ENCODE peak calls at places on chromosomes 3 and 15, in seven cellular contexts. X, U, W, C, H, D and K are unnamed samples.

GRCh38 chr3:197487911-197488391 is 67.8 kb downstream of the BDH1 start:
- DNase-seq in C (peak; percentile 79), H (no peak), U (peak; percentile 13), D (peak; percentile 99), X (peak; percentile 50), W (peak; percentile 98), K (peak; percentile 95)

GRCh38 chr3:58167431-58168351 is 43.1 kb downstream of the DNASE1L3 start:
- DNase-seq in C (peak; percentile 54), X (peak; percentile 68), H (no peak), W (peak; percentile 64), D (peak; percentile 79), U (no peak), K (no peak)

GRCh38 chr3:33681667-33682066 is 36.4 kb downstream of the CLASP2 start:
- DNase-seq in W (no peak), U (no peak), H (no peak), C (no peak), D (no peak), X (no peak), K (no peak)

GRCh38 chr3:49346797-49347251 is 7.0 kb upstream of the USP4 start:
- DNase-seq in C (no peak), W (no peak), H (no peak), X (no peak), D (no peak), U (no peak), K (no peak)

GRCh38 chr3:185335799-185336198 is 27.1 kb upstream of the MAP3K13 start:
- DNase-seq in D (peak; percentile 73), C (no peak), W (peak; percentile 36), X (no peak), U (no peak), H (no peak), K (no peak)

GRCh38 chr15:45134682-45135604 is 5.1 kb downstream of the DUOX1 start:
- DNase-seq in W (no peak), D (no peak), C (no peak), U (no peak), X (no peak), H (peak; percentile 71), K (no peak)

GRCh38 chr15:61038387-61038786 is 190.7 kb downstream of the RORA start:
- DNase-seq in W (peak; percentile 85), D (peak; percentile 90), H (no peak), U (no peak), X (no peak), C (peak; percentile 63), K (no peak)

GRCh38 chr15:22883196-22883595 is 44.7 kb downstream of the NIPA2 start:
- DNase-seq in D (no peak), H (no peak), X (no peak), U (no peak), C (no peak), W (no peak), K (no peak)

GRCh38 chr15:70829366-70830166 is 24.4 kb downstream of the LARP6 start:
- DNase-seq in W (no peak), U (no peak), C (no peak), H (no peak), D (no peak), X (no peak), K (no peak)

GRCh38 chr15:50783895-50784294 is 18.4 kb upstream of the SPPL2A start:
- DNase-seq in U (no peak), D (no peak), X (no peak), H (no peak), W (no peak), C (no peak), K (no peak)
- H3K4me3 ChIP-seq in U (no peak overlapping the region), D (no peak overlapping the region), X (no peak overlapping the region), H (no peak overlapping the region), W (no peak overlapping the region), C (no peak overlapping the region), K (no peak overlapping the region)

GRCh38 chr3:119319311-119319710 is 25.1 kb downstream of the ARHGAP31 start:
- DNase-seq in C (no peak), X (no peak), U (no peak), D (no peak), H (no peak), W (no peak), K (no peak)
- TF ChIP-seq CTCF in C (no peak), X (no peak), U (no peak), D (no peak), H (no peak), W (no peak), K (no peak)

GRCh38 chr3:89155811-89156210 is 48.4 kb downstream of the EPHA3 start:
- DNase-seq in D (no peak), U (no peak), C (no peak), X (no peak), H (no peak), W (no peak), K (no peak)
- H3K4me3 ChIP-seq in D (no peak overlapping the region), U (no peak overlapping the region), C (no peak overlapping the region), X (peak overlapping the region; percentile 22), H (no peak overlapping the region), W (no peak overlapping the region), K (no peak overlapping the region)

DNA sequence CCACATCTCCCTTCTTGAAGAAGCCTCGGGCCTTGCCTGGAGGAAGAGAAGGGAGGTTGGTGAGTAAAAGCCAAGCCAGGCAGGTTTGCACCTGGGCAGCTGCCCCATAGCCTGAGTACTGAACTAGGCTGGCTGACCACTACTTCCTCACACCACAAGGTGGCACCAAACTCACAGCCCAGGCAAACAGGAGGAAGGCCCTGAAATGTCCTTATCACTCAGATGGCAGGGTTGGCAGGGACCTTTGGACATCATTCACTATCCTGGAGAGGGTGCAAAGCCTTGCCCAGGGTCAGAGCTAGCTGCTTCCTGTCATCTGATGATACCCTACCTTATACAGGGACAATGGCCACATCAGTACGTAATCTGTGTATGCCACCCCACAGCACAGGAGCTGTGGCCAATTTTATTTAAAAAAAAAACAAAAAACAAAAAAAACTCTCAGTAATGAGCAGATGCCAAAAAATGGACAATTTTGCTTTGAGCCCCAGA is 2.2 kb upstream of the GRAMD2A start:
- DNase-seq in U (no peak), C (peak; percentile 79), W (peak; percentile 73), X (peak; percentile 76), H (peak; percentile 82), D (peak; percentile 81), K (no peak)
- TF ChIP-seq CTCF in U (peak; percentile 91), C (peak; percentile 95), W (peak; percentile 86), X (peak; percentile 95), H (peak; percentile 92), D (peak; percentile 94), K (peak; percentile 97)

GRCh38 chr3:72099331-72100061 is 314.5 kb upstream of the PROK2 start:
- DNase-seq in W (no peak), D (no peak), U (no peak), H (no peak), X (no peak), C (peak; percentile 34), K (no peak)
- H3K4me3 ChIP-seq in W (no peak overlapping the region), D (no peak overlapping the region), U (no peak overlapping the region), H (no peak overlapping the region), X (no peak overlapping the region), C (peak overlapping the region; percentile 66), K (no peak overlapping the region)

GRCh38 chr15:101723161-101723873 is 956 bp downstream of the TARS3 start:
- DNase-seq in C (no peak), D (peak; percentile 37), H (no peak), W (peak; percentile 32), U (no peak), X (no peak), K (no peak)

GRCh38 chr15:101724675-101725005 is 367 bp upstream of the TARS3 start:
- DNase-seq in D (no peak), X (no peak), H (no peak), U (no peak), W (no peak), C (no peak), K (no peak)

GRCh38 chr15:101725073-101725472 is 800 bp upstream of the TARS3 start:
- DNase-seq in X (no peak), U (no peak), H (no peak), D (no peak), W (peak; percentile 3), C (no peak), K (no peak)

GRCh38 chr15:101727186-101727585 is 2.9 kb upstream of the TARS3 start:
- DNase-seq in H (no peak), D (no peak), W (no peak), C (no peak), X (no peak), U (no peak), K (no peak)

GRCh38 chr15:101723874-101724674 is at the start of gene TARS3:
- DNase-seq in X (peak; percentile 98), D (peak; percentile 89), U (peak; percentile 81), H (peak; percentile 99), C (peak; percentile 99), W (peak; percentile 90), K (peak; percentile 42)
- TF ChIP-seq CTCF in X (peak; percentile 39), D (no peak), U (no peak), H (peak; percentile 9), C (peak; percentile 22), W (no peak), K (peak; percentile 4)

GRCh38 chr15:65184305-65184943 is 718 bp downstream of the CLPX start:
- DNase-seq in D (peak; percentile 56), C (peak; percentile 69), X (peak; percentile 57), W (peak; percentile 79), U (no peak), H (peak; percentile 81), K (peak; percentile 12)

GRCh38 chr15:65184944-65185717 is at the start of gene CLPX:
- DNase-seq in C (peak; percentile 93), H (peak; percentile 96), W (peak; percentile 94), U (peak; percentile 68), X (peak; percentile 90), D (peak; percentile 93), K (peak; percentile 79)

GRCh38 chr15:65180167-65180566 is 5.0 kb downstream of the CLPX start:
- DNase-seq in C (no peak), X (no peak), W (no peak), D (no peak), H (no peak), U (no peak), K (no peak)

GRCh38 chr15:65183847-65184159 is 1.3 kb downstream of the CLPX start:
- DNase-seq in C (no peak), H (no peak), W (peak; percentile 49), X (no peak), D (no peak), U (no peak), K (no peak)

DNA sequence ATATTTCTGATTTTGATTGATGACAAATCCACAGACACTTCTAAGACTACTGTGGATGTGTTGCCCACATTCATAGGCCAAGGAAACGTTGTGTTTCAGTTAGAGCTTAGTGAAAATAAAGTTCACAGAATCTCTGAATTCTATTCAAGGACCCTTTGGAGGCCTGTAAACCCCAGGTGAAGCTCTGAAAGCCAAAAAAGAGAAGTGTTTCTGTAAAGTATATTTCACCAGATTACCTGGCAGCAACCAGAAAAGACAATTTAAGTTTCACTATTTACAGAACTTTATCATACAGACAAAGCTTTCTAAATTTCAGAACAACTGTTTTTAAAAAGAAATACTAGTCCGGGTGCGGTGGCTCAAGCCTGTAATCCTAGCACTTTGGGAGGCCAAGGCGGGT is 2.6 kb downstream of the CLPX start:
- DNase-seq in X (no peak), W (no peak), U (no peak), C (no peak), D (no peak), H (no peak), K (no peak)
- H3K4me3 ChIP-seq in X (peak overlapping the region; percentile 85), W (no peak overlapping the region), U (no peak overlapping the region), C (no peak overlapping the region), D (no peak overlapping the region), H (no peak overlapping the region), K (no peak overlapping the region)